ENCODE peak calls at places on chromosomes 3 and 15, in five cellular contexts. D is HFFc6, S is left ventricle myocardium inferior, F is lung, U is tibial artery. I is an unnamed sample.
A peak's percentile ranks its signal among the peaks of the same experiment; 100 is the strongest.

GRCh38 chr3:86991840-86992430 is 986 bp upstream of the VGLL3 start:
- DNase-seq in D (peak; percentile 54), S (no peak), F (no peak), U (no peak), I (no peak)

GRCh38 chr3:50297896-50298725 is 1.1 kb downstream of the HYAL3 start:
- DNase-seq in D (no peak), S (peak; percentile 16), F (no peak), U (no peak), I (no peak)

GRCh38 chr3:43794776-43795175 is 104.0 kb downstream of the ABHD5 start:
- DNase-seq in D (peak; percentile 78), S (no peak), F (no peak), U (no peak), I (peak; percentile 25)

GRCh38 chr3:25453521-25454410 is 25.7 kb downstream of the RARB start:
- DNase-seq in D (peak; percentile 57), S (no peak), F (no peak), U (no peak), I (no peak)

GRCh38 chr15:41494922-41495735 is 1.5 kb downstream of the ITPKA start:
- DNase-seq in D (no peak), S (no peak), F (no peak), U (no peak), I (no peak)

GRCh38 chr15:93070901-93071300 is 18.1 kb downstream of the RGMA start:
- DNase-seq in D (no peak), S (no peak), F (no peak), U (no peak), I (no peak)

GRCh38 chr3:75768303-75769017 is 16.9 kb downstream of the ZNF717 start:
- DNase-seq in D (no peak), S (no peak), F (no peak), U (no peak), I (no peak)

GRCh38 chr3:159273608-159274007 is 471.8 kb downstream of the MFSD1 start:
- DNase-seq in D (peak; percentile 28), S (peak; percentile 22), F (peak; percentile 44), U (no peak), I (peak; percentile 25)

GRCh38 chr3:98136631-98137030 is 6.1 kb downstream of the OR5H1 start:
- DNase-seq in D (no peak), S (no peak), F (no peak), U (no peak), I (no peak)

GRCh38 chr3:157393076-157393475 is 43.6 kb upstream of the PTX3 start:
- DNase-seq in D (no peak), S (no peak), F (no peak), U (no peak), I (no peak)

GRCh38 chr3:48425281-48425812 is 4.5 kb downstream of the PLXNB1 start:
- DNase-seq in D (no peak), S (peak; percentile 61), F (no peak), U (peak; percentile 87), I (no peak)

GRCh38 chr3:184740509-184741258 is 28.8 kb upstream of the MAGEF1 start:
- DNase-seq in D (peak; percentile 52), S (no peak), F (no peak), U (peak; percentile 46), I (peak; percentile 84)

GRCh38 chr3:31536417-31536991 is 3.8 kb downstream of the STT3B start:
- DNase-seq in D (no peak), S (no peak), F (no peak), U (no peak), I (no peak)

GRCh38 chr3:158991146-158991705 is 189.4 kb downstream of the MFSD1 start:
- DNase-seq in D (no peak), S (no peak), F (no peak), U (no peak), I (no peak)

GRCh38 chr3:106707347-106707746 is 669.9 kb upstream of the CCDC54 start:
- DNase-seq in D (no peak), S (no peak), F (no peak), U (no peak), I (no peak)

GRCh38 chr3:71784201-71784913 is 591 bp downstream of the PROK2 start:
- DNase-seq in D (no peak), S (no peak), F (no peak), U (no peak), I (no peak)

GRCh38 chr3:72818915-72819314 is 29.3 kb downstream of the SHQ1 start:
- DNase-seq in D (peak; percentile 72), S (no peak), F (no peak), U (no peak), I (no peak)

GRCh38 chr15:46177219-46177618 is 542.4 kb downstream of the SQOR start:
- DNase-seq in D (no peak), S (no peak), F (no peak), U (no peak), I (no peak)

GRCh38 chr15:44593042-44593736 is 56.2 kb downstream of the EIF3J start:
- DNase-seq in D (peak; percentile 9), S (no peak), F (no peak), U (no peak), I (no peak)

GRCh38 chr3:89697321-89697916 is 590.0 kb downstream of the EPHA3 start:
- DNase-seq in D (no peak), S (no peak), F (no peak), U (no peak), I (peak; percentile 16)

GRCh38 chr15:92332125-92332899 is 61.4 kb upstream of the ST8SIA2 start:
- DNase-seq in D (no peak), S (no peak), F (no peak), U (no peak), I (no peak)

GRCh38 chr3:124826703-124827102 is 60.5 kb downstream of the ITGB5 start:
- DNase-seq in D (peak; percentile 70), S (no peak), F (no peak), U (no peak), I (peak; percentile 66)

GRCh38 chr3:62007036-62007435 is 366.3 kb downstream of the FEZF2 start:
- DNase-seq in D (peak; percentile 50), S (no peak), F (no peak), U (no peak), I (no peak)

DNA sequence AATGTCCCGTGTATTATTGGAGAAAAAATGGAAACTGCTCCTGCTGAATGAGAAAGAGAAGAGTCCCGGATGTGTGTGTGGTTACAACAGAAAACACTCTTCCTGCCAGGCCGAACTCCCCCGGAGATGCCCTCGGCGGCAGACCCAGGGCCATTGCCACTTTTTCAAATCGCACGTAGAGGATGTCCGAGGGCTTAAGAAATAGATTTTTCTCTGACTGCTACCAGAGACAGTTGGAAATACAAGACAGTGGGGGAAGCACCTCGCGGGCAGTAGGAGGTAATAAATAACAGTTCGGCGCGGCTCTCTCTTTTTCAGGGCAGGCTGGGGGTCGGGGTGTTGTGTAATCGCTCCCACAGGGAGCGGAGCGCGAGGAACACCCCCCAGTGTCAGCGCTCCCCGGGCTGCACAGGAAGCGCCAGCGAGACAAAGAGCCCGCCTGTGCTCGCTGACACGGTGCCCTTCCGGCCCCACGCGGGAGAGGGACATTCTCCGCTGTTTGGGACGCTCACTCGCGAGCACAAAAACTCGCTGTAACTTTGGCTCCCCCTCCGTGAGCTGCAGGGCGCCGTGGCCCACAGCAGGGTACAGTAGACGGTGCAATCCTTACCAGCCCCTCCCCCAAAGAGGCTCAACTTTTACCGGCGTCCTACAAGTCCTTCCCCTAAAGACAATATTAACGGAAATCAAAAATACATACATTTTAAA is 1.1 kb downstream of the VGLL4 start:
- DNase-seq in D (peak; percentile 75), S (peak; percentile 83), F (peak; percentile 55), U (peak; percentile 89), I (peak; percentile 36)
- TF ChIP-seq CTCF in D (peak; percentile 20), S (no peak), F (no peak), U (no peak), I (no peak)

DNA sequence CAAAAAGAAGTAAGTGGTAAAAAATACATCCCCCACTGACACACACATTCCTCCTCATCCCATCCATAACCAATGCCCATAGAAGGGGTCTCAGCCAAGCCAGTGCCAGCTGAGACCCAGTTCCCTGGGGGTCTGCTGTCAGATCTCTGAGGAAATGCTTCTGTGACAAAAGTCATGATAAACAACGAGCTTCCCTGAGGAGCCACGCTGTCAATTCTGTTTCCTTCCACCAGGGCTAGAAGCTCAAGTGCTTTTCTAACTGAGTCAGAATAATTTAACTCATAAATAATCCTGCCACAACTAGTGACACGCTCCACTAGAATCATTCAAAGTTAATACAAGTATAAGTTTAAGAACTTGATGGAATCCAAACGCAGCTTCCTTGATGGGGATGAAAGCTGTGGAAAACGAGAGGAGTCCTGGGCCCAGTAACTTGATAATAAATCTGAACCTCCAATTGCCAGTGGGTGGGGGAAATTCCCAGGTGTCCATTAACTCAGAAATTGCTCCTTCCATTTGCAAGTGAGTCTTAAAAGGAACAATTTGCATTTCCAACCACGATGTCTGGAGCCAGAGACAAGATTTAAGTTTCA is 348.7 kb upstream of the LMCD1 start:
- DNase-seq in D (no peak), S (no peak), F (no peak), U (no peak), I (no peak)
- TF ChIP-seq CTCF in D (no peak), S (no peak), F (no peak), U (no peak), I (no peak)

DNA sequence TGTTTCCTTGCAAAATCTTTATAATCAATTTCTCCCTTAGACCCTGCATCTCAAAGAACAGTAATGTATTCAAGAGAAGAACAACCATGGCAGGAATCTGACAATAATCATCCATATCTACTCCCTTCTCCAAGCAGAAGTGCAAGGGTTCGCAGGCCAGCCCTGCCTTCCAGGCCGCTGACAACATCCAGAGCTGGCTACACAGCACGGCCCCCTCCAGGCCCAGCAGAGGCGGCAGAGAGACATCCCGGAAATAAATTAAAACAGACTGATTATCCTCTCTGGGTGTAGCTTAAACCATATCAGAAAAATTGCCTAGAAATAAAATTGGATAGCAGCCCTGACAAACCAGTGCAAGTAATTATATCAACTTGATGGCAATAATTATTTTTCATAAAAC is 223.3 kb downstream of the FAM43A start:
- DNase-seq in D (no peak), S (no peak), F (peak; percentile 27), U (no peak), I (no peak)
- TF ChIP-seq CTCF in D (no peak), S (peak; percentile 40), F (no peak), U (no peak), I (no peak)

GRCh38 chr15:65323071-65323511 is 18.6 kb downstream of the RNU5B-1 start:
- DNase-seq in D (no peak), S (peak; percentile 77), F (no peak), U (no peak), I (no peak)
- TF ChIP-seq CTCF in D (no peak), S (no peak), F (no peak), U (no peak), I (no peak)

I was measured in RWPE1.